ENCODE peak calls at places on chromosomes 3 and 15, in four cellular contexts. One of them, this sample, is unnamed.

GRCh38 chr15:63601026-63601726 is 4.0 kb downstream of the FBXL22 start:
- DNase-seq in activated T-helper 2 cell treated with anti-CD3 and anti-CD28 coated beads, Interferon-gamma antibody, Interleukin-2, Interleukin-4, amounts not matched to agents 10 μg/mL and 5 μg/mL and 100 μg/mL, durations not matched to agents 14 hours and 24 hours and 36 hours: peak
- DNase-seq in head of caudate nucleus: peak
- DNase-seq in cortex of kidney: no peak
- DNase-seq in this sample: no peak

GRCh38 chr3:195895900-195896360 is 12.4 kb downstream of the TNK2 start:
- DNase-seq in cortex of kidney: no peak
- DNase-seq in head of caudate nucleus: peak
- DNase-seq in activated T-helper 2 cell treated with anti-CD3 and anti-CD28 coated beads, Interferon-gamma antibody, Interleukin-2, Interleukin-4, amounts not matched to agents 10 μg/mL and 5 μg/mL and 100 μg/mL, durations not matched to agents 14 hours and 24 hours and 36 hours: peak
- DNase-seq in this sample: no peak

GRCh38 chr3:153162513-153163348 is 705 bp downstream of the RAP2B start:
- DNase-seq in activated T-helper 2 cell treated with anti-CD3 and anti-CD28 coated beads, Interferon-gamma antibody, Interleukin-2, Interleukin-4, amounts not matched to agents 10 μg/mL and 5 μg/mL and 100 μg/mL, durations not matched to agents 14 hours and 24 hours and 36 hours: peak
- DNase-seq in head of caudate nucleus: peak
- DNase-seq in cortex of kidney: no peak
- DNase-seq in this sample: no peak

GRCh38 chr3:193885832-193886231 is 250.1 kb upstream of the HES1 start:
- DNase-seq in head of caudate nucleus: no peak
- DNase-seq in cortex of kidney: no peak
- DNase-seq in activated T-helper 2 cell treated with anti-CD3 and anti-CD28 coated beads, Interferon-gamma antibody, Interleukin-2, Interleukin-4, amounts not matched to agents 10 μg/mL and 5 μg/mL and 100 μg/mL, durations not matched to agents 14 hours and 24 hours and 36 hours: no peak
- DNase-seq in this sample: no peak

GRCh38 chr3:167102071-167102470 is 278.0 kb downstream of the ZBBX start:
- DNase-seq in head of caudate nucleus: no peak
- DNase-seq in cortex of kidney: no peak
- DNase-seq in activated T-helper 2 cell treated with anti-CD3 and anti-CD28 coated beads, Interferon-gamma antibody, Interleukin-2, Interleukin-4, amounts not matched to agents 10 μg/mL and 5 μg/mL and 100 μg/mL, durations not matched to agents 14 hours and 24 hours and 36 hours: no peak
- DNase-seq in this sample: no peak

GRCh38 chr15:99095626-99096025 is 9.3 kb upstream of the SYNM start:
- DNase-seq in cortex of kidney: no peak
- DNase-seq in activated T-helper 2 cell treated with anti-CD3 and anti-CD28 coated beads, Interferon-gamma antibody, Interleukin-2, Interleukin-4, amounts not matched to agents 10 μg/mL and 5 μg/mL and 100 μg/mL, durations not matched to agents 14 hours and 24 hours and 36 hours: no peak
- DNase-seq in head of caudate nucleus: no peak
- DNase-seq in this sample: no peak

GRCh38 chr3:51585197-51585596 is 46.7 kb downstream of the RAD54L2 start:
- DNase-seq in head of caudate nucleus: no peak
- DNase-seq in cortex of kidney: no peak
- DNase-seq in activated T-helper 2 cell treated with anti-CD3 and anti-CD28 coated beads, Interferon-gamma antibody, Interleukin-2, Interleukin-4, amounts not matched to agents 10 μg/mL and 5 μg/mL and 100 μg/mL, durations not matched to agents 14 hours and 24 hours and 36 hours: no peak
- DNase-seq in this sample: no peak

GRCh38 chr3:129934234-129935123 is 40.0 kb upstream of the TRH start:
- DNase-seq in activated T-helper 2 cell treated with anti-CD3 and anti-CD28 coated beads, Interferon-gamma antibody, Interleukin-2, Interleukin-4, amounts not matched to agents 10 μg/mL and 5 μg/mL and 100 μg/mL, durations not matched to agents 14 hours and 24 hours and 36 hours: no peak
- DNase-seq in head of caudate nucleus: peak
- DNase-seq in cortex of kidney: no peak
- DNase-seq in this sample: no peak

GRCh38 chr3:11391172-11391879 is 119.1 kb downstream of the ATG7 start:
- DNase-seq in activated T-helper 2 cell treated with anti-CD3 and anti-CD28 coated beads, Interferon-gamma antibody, Interleukin-2, Interleukin-4, amounts not matched to agents 10 μg/mL and 5 μg/mL and 100 μg/mL, durations not matched to agents 14 hours and 24 hours and 36 hours: no peak
- DNase-seq in cortex of kidney: no peak
- DNase-seq in head of caudate nucleus: no peak
- DNase-seq in this sample: no peak

GRCh38 chr3:149604125-149604851 is 53.5 kb downstream of the WWTR1 start:
- DNase-seq in activated T-helper 2 cell treated with anti-CD3 and anti-CD28 coated beads, Interferon-gamma antibody, Interleukin-2, Interleukin-4, amounts not matched to agents 10 μg/mL and 5 μg/mL and 100 μg/mL, durations not matched to agents 14 hours and 24 hours and 36 hours: no peak
- DNase-seq in head of caudate nucleus: no peak
- DNase-seq in cortex of kidney: no peak
- DNase-seq in this sample: no peak

GRCh38 chr3:171227828-171228227 is 201.3 kb upstream of the SLC2A2 start:
- DNase-seq in head of caudate nucleus: no peak
- DNase-seq in cortex of kidney: no peak
- DNase-seq in activated T-helper 2 cell treated with anti-CD3 and anti-CD28 coated beads, Interferon-gamma antibody, Interleukin-2, Interleukin-4, amounts not matched to agents 10 μg/mL and 5 μg/mL and 100 μg/mL, durations not matched to agents 14 hours and 24 hours and 36 hours: no peak
- DNase-seq in this sample: no peak

GRCh38 chr3:179811321-179812095 is 158.7 kb downstream of the USP13 start:
- DNase-seq in head of caudate nucleus: peak
- DNase-seq in activated T-helper 2 cell treated with anti-CD3 and anti-CD28 coated beads, Interferon-gamma antibody, Interleukin-2, Interleukin-4, amounts not matched to agents 10 μg/mL and 5 μg/mL and 100 μg/mL, durations not matched to agents 14 hours and 24 hours and 36 hours: peak
- DNase-seq in cortex of kidney: no peak
- DNase-seq in this sample: peak

GRCh38 chr3:197376735-197377555 is 78.5 kb upstream of the DLG1 start:
- DNase-seq in cortex of kidney: no peak
- DNase-seq in head of caudate nucleus: no peak
- DNase-seq in activated T-helper 2 cell treated with anti-CD3 and anti-CD28 coated beads, Interferon-gamma antibody, Interleukin-2, Interleukin-4, amounts not matched to agents 10 μg/mL and 5 μg/mL and 100 μg/mL, durations not matched to agents 14 hours and 24 hours and 36 hours: no peak
- DNase-seq in this sample: no peak

GRCh38 chr3:43248194-43248593 is 38.1 kb upstream of the SNRK start:
- DNase-seq in activated T-helper 2 cell treated with anti-CD3 and anti-CD28 coated beads, Interferon-gamma antibody, Interleukin-2, Interleukin-4, amounts not matched to agents 10 μg/mL and 5 μg/mL and 100 μg/mL, durations not matched to agents 14 hours and 24 hours and 36 hours: no peak
- DNase-seq in cortex of kidney: no peak
- DNase-seq in head of caudate nucleus: no peak
- DNase-seq in this sample: no peak

GRCh38 chr3:140375002-140375401 is 302.9 kb upstream of the TRIM42 start:
- DNase-seq in head of caudate nucleus: no peak
- DNase-seq in activated T-helper 2 cell treated with anti-CD3 and anti-CD28 coated beads, Interferon-gamma antibody, Interleukin-2, Interleukin-4, amounts not matched to agents 10 μg/mL and 5 μg/mL and 100 μg/mL, durations not matched to agents 14 hours and 24 hours and 36 hours: no peak
- DNase-seq in cortex of kidney: no peak
- DNase-seq in this sample: no peak

GRCh38 chr3:165518346-165518745 is 318.9 kb downstream of the BCHE start:
- DNase-seq in activated T-helper 2 cell treated with anti-CD3 and anti-CD28 coated beads, Interferon-gamma antibody, Interleukin-2, Interleukin-4, amounts not matched to agents 10 μg/mL and 5 μg/mL and 100 μg/mL, durations not matched to agents 14 hours and 24 hours and 36 hours: no peak
- DNase-seq in head of caudate nucleus: no peak
- DNase-seq in cortex of kidney: no peak
- DNase-seq in this sample: no peak

GRCh38 chr3:9260305-9260704 is 10.9 kb upstream of the SRGAP3 start:
- DNase-seq in activated T-helper 2 cell treated with anti-CD3 and anti-CD28 coated beads, Interferon-gamma antibody, Interleukin-2, Interleukin-4, amounts not matched to agents 10 μg/mL and 5 μg/mL and 100 μg/mL, durations not matched to agents 14 hours and 24 hours and 36 hours: no peak
- DNase-seq in head of caudate nucleus: no peak
- DNase-seq in cortex of kidney: no peak
- DNase-seq in this sample: no peak

GRCh38 chr3:134754768-134755559 is 40.1 kb upstream of the EPHB1 start:
- DNase-seq in activated T-helper 2 cell treated with anti-CD3 and anti-CD28 coated beads, Interferon-gamma antibody, Interleukin-2, Interleukin-4, amounts not matched to agents 10 μg/mL and 5 μg/mL and 100 μg/mL, durations not matched to agents 14 hours and 24 hours and 36 hours: peak
- DNase-seq in cortex of kidney: no peak
- DNase-seq in head of caudate nucleus: peak
- DNase-seq in this sample: peak

GRCh38 chr3:124158174-124158812 is 166.4 kb upstream of the ROPN1 start:
- DNase-seq in head of caudate nucleus: no peak
- DNase-seq in cortex of kidney: no peak
- DNase-seq in activated T-helper 2 cell treated with anti-CD3 and anti-CD28 coated beads, Interferon-gamma antibody, Interleukin-2, Interleukin-4, amounts not matched to agents 10 μg/mL and 5 μg/mL and 100 μg/mL, durations not matched to agents 14 hours and 24 hours and 36 hours: no peak
- DNase-seq in this sample: no peak

GRCh38 chr3:80606073-80606472 is 838.3 kb upstream of the ROBO1 start:
- DNase-seq in cortex of kidney: no peak
- DNase-seq in head of caudate nucleus: no peak
- DNase-seq in activated T-helper 2 cell treated with anti-CD3 and anti-CD28 coated beads, Interferon-gamma antibody, Interleukin-2, Interleukin-4, amounts not matched to agents 10 μg/mL and 5 μg/mL and 100 μg/mL, durations not matched to agents 14 hours and 24 hours and 36 hours: no peak
- DNase-seq in this sample: no peak

GRCh38 chr3:155948476-155948875 is 78.0 kb downstream of the GMPS start:
- DNase-seq in activated T-helper 2 cell treated with anti-CD3 and anti-CD28 coated beads, Interferon-gamma antibody, Interleukin-2, Interleukin-4, amounts not matched to agents 10 μg/mL and 5 μg/mL and 100 μg/mL, durations not matched to agents 14 hours and 24 hours and 36 hours: no peak
- DNase-seq in head of caudate nucleus: no peak
- DNase-seq in cortex of kidney: no peak
- DNase-seq in this sample: no peak

GRCh38 chr3:1766384-1766783 is 332.3 kb upstream of the CNTN4 start:
- DNase-seq in head of caudate nucleus: no peak
- DNase-seq in cortex of kidney: no peak
- DNase-seq in activated T-helper 2 cell treated with anti-CD3 and anti-CD28 coated beads, Interferon-gamma antibody, Interleukin-2, Interleukin-4, amounts not matched to agents 10 μg/mL and 5 μg/mL and 100 μg/mL, durations not matched to agents 14 hours and 24 hours and 36 hours: no peak
- DNase-seq in this sample: no peak

GRCh38 chr3:6079518-6080179 is 781.3 kb upstream of the GRM7 start:
- DNase-seq in activated T-helper 2 cell treated with anti-CD3 and anti-CD28 coated beads, Interferon-gamma antibody, Interleukin-2, Interleukin-4, amounts not matched to agents 10 μg/mL and 5 μg/mL and 100 μg/mL, durations not matched to agents 14 hours and 24 hours and 36 hours: no peak
- DNase-seq in head of caudate nucleus: no peak
- DNase-seq in cortex of kidney: no peak
- DNase-seq in this sample: no peak

GRCh38 chr3:12994607-12995388 is 78.4 kb downstream of the IQSEC1 start:
- DNase-seq in cortex of kidney: no peak
- DNase-seq in head of caudate nucleus: peak
- DNase-seq in activated T-helper 2 cell treated with anti-CD3 and anti-CD28 coated beads, Interferon-gamma antibody, Interleukin-2, Interleukin-4, amounts not matched to agents 10 μg/mL and 5 μg/mL and 100 μg/mL, durations not matched to agents 14 hours and 24 hours and 36 hours: peak
- DNase-seq in this sample: no peak

GRCh38 chr15:32818758-32819405 is 101.1 kb downstream of the GREM1 start:
- DNase-seq in head of caudate nucleus: no peak
- DNase-seq in cortex of kidney: no peak
- DNase-seq in activated T-helper 2 cell treated with anti-CD3 and anti-CD28 coated beads, Interferon-gamma antibody, Interleukin-2, Interleukin-4, amounts not matched to agents 10 μg/mL and 5 μg/mL and 100 μg/mL, durations not matched to agents 14 hours and 24 hours and 36 hours: no peak
- DNase-seq in this sample: no peak

GRCh38 chr3:47250309-47251060 is 32.1 kb downstream of the KIF9 start:
- DNase-seq in activated T-helper 2 cell treated with anti-CD3 and anti-CD28 coated beads, Interferon-gamma antibody, Interleukin-2, Interleukin-4, amounts not matched to agents 10 μg/mL and 5 μg/mL and 100 μg/mL, durations not matched to agents 14 hours and 24 hours and 36 hours: no peak
- DNase-seq in cortex of kidney: no peak
- DNase-seq in head of caudate nucleus: peak
- DNase-seq in this sample: no peak

GRCh38 chr15:88954431-88955277 is 41.5 kb upstream of the MFGE8 start:
- DNase-seq in activated T-helper 2 cell treated with anti-CD3 and anti-CD28 coated beads, Interferon-gamma antibody, Interleukin-2, Interleukin-4, amounts not matched to agents 10 μg/mL and 5 μg/mL and 100 μg/mL, durations not matched to agents 14 hours and 24 hours and 36 hours: no peak
- DNase-seq in cortex of kidney: no peak
- DNase-seq in head of caudate nucleus: peak
- DNase-seq in this sample: no peak

GRCh38 chr3:116000315-116000714 is 377.0 kb downstream of the GAP43 start:
- DNase-seq in activated T-helper 2 cell treated with anti-CD3 and anti-CD28 coated beads, Interferon-gamma antibody, Interleukin-2, Interleukin-4, amounts not matched to agents 10 μg/mL and 5 μg/mL and 100 μg/mL, durations not matched to agents 14 hours and 24 hours and 36 hours: no peak
- DNase-seq in cortex of kidney: no peak
- DNase-seq in head of caudate nucleus: no peak
- DNase-seq in this sample: peak

GRCh38 chr15:57916695-57917094 is 148.8 kb downstream of the ALDH1A2 start:
- DNase-seq in activated T-helper 2 cell treated with anti-CD3 and anti-CD28 coated beads, Interferon-gamma antibody, Interleukin-2, Interleukin-4, amounts not matched to agents 10 μg/mL and 5 μg/mL and 100 μg/mL, durations not matched to agents 14 hours and 24 hours and 36 hours: no peak
- DNase-seq in head of caudate nucleus: no peak
- DNase-seq in cortex of kidney: no peak
- DNase-seq in this sample: no peak

GRCh38 chr3:51031666-51032065 is 353.4 kb upstream of the MANF start:
- DNase-seq in head of caudate nucleus: no peak
- DNase-seq in activated T-helper 2 cell treated with anti-CD3 and anti-CD28 coated beads, Interferon-gamma antibody, Interleukin-2, Interleukin-4, amounts not matched to agents 10 μg/mL and 5 μg/mL and 100 μg/mL, durations not matched to agents 14 hours and 24 hours and 36 hours: no peak
- DNase-seq in cortex of kidney: no peak
- DNase-seq in this sample: no peak

GRCh38 chr3:66110840-66111239 is 72.1 kb upstream of the MAGI1 start:
- DNase-seq in activated T-helper 2 cell treated with anti-CD3 and anti-CD28 coated beads, Interferon-gamma antibody, Interleukin-2, Interleukin-4, amounts not matched to agents 10 μg/mL and 5 μg/mL and 100 μg/mL, durations not matched to agents 14 hours and 24 hours and 36 hours: no peak
- DNase-seq in cortex of kidney: no peak
- DNase-seq in head of caudate nucleus: no peak
- DNase-seq in this sample: no peak

GRCh38 chr3:118618247-118619040 is 416.2 kb downstream of the IGSF11 start:
- DNase-seq in cortex of kidney: no peak
- DNase-seq in activated T-helper 2 cell treated with anti-CD3 and anti-CD28 coated beads, Interferon-gamma antibody, Interleukin-2, Interleukin-4, amounts not matched to agents 10 μg/mL and 5 μg/mL and 100 μg/mL, durations not matched to agents 14 hours and 24 hours and 36 hours: no peak
- DNase-seq in head of caudate nucleus: no peak
- DNase-seq in this sample: no peak

GRCh38 chr3:179666436-179667035 is 13.7 kb downstream of the USP13 start:
- DNase-seq in activated T-helper 2 cell treated with anti-CD3 and anti-CD28 coated beads, Interferon-gamma antibody, Interleukin-2, Interleukin-4, amounts not matched to agents 10 μg/mL and 5 μg/mL and 100 μg/mL, durations not matched to agents 14 hours and 24 hours and 36 hours: no peak
- DNase-seq in cortex of kidney: no peak
- DNase-seq in head of caudate nucleus: peak
- DNase-seq in this sample: no peak

GRCh38 chr3:36969540-36970432 is 23.1 kb downstream of the EPM2AIP1 start:
- DNase-seq in activated T-helper 2 cell treated with anti-CD3 and anti-CD28 coated beads, Interferon-gamma antibody, Interleukin-2, Interleukin-4, amounts not matched to agents 10 μg/mL and 5 μg/mL and 100 μg/mL, durations not matched to agents 14 hours and 24 hours and 36 hours: peak
- DNase-seq in head of caudate nucleus: peak
- DNase-seq in cortex of kidney: no peak
- DNase-seq in this sample: peak

GRCh38 chr15:66886686-66887273 is 178.6 kb upstream of the SMAD3 start:
- DNase-seq in cortex of kidney: no peak
- DNase-seq in head of caudate nucleus: no peak
- DNase-seq in activated T-helper 2 cell treated with anti-CD3 and anti-CD28 coated beads, Interferon-gamma antibody, Interleukin-2, Interleukin-4, amounts not matched to agents 10 μg/mL and 5 μg/mL and 100 μg/mL, durations not matched to agents 14 hours and 24 hours and 36 hours: no peak
- DNase-seq in this sample: no peak

GRCh38 chr15:68385671-68386586 is 46.0 kb downstream of the ITGA11 start:
- DNase-seq in head of caudate nucleus: no peak
- DNase-seq in activated T-helper 2 cell treated with anti-CD3 and anti-CD28 coated beads, Interferon-gamma antibody, Interleukin-2, Interleukin-4, amounts not matched to agents 10 μg/mL and 5 μg/mL and 100 μg/mL, durations not matched to agents 14 hours and 24 hours and 36 hours: no peak
- DNase-seq in cortex of kidney: no peak
- DNase-seq in this sample: no peak

GRCh38 chr3:177777699-177778098 is 580.4 kb upstream of the TBL1XR1 start:
- DNase-seq in head of caudate nucleus: peak
- DNase-seq in cortex of kidney: no peak
- DNase-seq in activated T-helper 2 cell treated with anti-CD3 and anti-CD28 coated beads, Interferon-gamma antibody, Interleukin-2, Interleukin-4, amounts not matched to agents 10 μg/mL and 5 μg/mL and 100 μg/mL, durations not matched to agents 14 hours and 24 hours and 36 hours: no peak
- DNase-seq in this sample: peak

GRCh38 chr3:151382671-151383070 is 1.9 kb downstream of the P2RY12 start:
- DNase-seq in cortex of kidney: no peak
- DNase-seq in head of caudate nucleus: no peak
- DNase-seq in activated T-helper 2 cell treated with anti-CD3 and anti-CD28 coated beads, Interferon-gamma antibody, Interleukin-2, Interleukin-4, amounts not matched to agents 10 μg/mL and 5 μg/mL and 100 μg/mL, durations not matched to agents 14 hours and 24 hours and 36 hours: no peak
- DNase-seq in this sample: no peak

GRCh38 chr3:114362815-114363214 is 69.0 kb downstream of the TIGIT start:
- DNase-seq in head of caudate nucleus: no peak
- DNase-seq in cortex of kidney: no peak
- DNase-seq in activated T-helper 2 cell treated with anti-CD3 and anti-CD28 coated beads, Interferon-gamma antibody, Interleukin-2, Interleukin-4, amounts not matched to agents 10 μg/mL and 5 μg/mL and 100 μg/mL, durations not matched to agents 14 hours and 24 hours and 36 hours: no peak
- DNase-seq in this sample: no peak